ENCODE peak calls at places on chromosome 22, in nine cellular contexts. N, S, X, I, V, T, U, O and Q are unnamed samples. For H3K9me3, the result is how much of the 10 kb centered on the place peaks cover.

GRCh38 chr22:46140989-46141928 is 9.1 kb upstream of the PPARA start:
- DNase-seq in N (no peak), S (no peak), X (no peak), I (no peak), V (no peak), T (no peak), U (no peak), O (no peak), Q (no peak)

GRCh38 chr22:19990188-19990587 is 26.4 kb downstream of the ARVCF start:
- DNase-seq in N (no peak), S (no peak), X (no peak), I (no peak), V (peak), T (no peak), U (no peak), O (no peak), Q (no peak)

GRCh38 chr22:36701941-36702640 is 1.5 kb downstream of the CACNG2 start:
- DNase-seq in N (no peak), S (no peak), X (no peak), I (no peak), V (no peak), T (no peak), U (no peak), O (no peak), Q (no peak)

GRCh38 chr22:43955883-43956286 is 643 bp downstream of the SAMM50 start:
- DNase-seq in N (no peak), S (no peak), X (no peak), I (peak), V (no peak), T (no peak), U (no peak), O (no peak), Q (no peak)

GRCh38 chr22:29985912-29986311 is 94.4 kb upstream of the HORMAD2 start:
- DNase-seq in N (no peak), S (no peak), X (no peak), I (no peak), V (no peak), T (no peak), U (no peak), O (no peak), Q (no peak)

GRCh38 chr22:32255726-32256125 is 579 bp upstream of the SLC5A4 start:
- DNase-seq in N (no peak), S (no peak), X (no peak), I (no peak), V (no peak), T (no peak), U (no peak), O (no peak), Q (no peak)

GRCh38 chr22:27507066-27507715 is 294.4 kb downstream of the MN1 start:
- DNase-seq in N (no peak), S (no peak), X (no peak), I (no peak), V (no peak), T (no peak), U (no peak), O (no peak), Q (no peak)

GRCh38 chr22:40491990-40492631 is 121.7 kb downstream of the SGSM3 start:
- DNase-seq in N (peak), S (no peak), X (no peak), I (no peak), V (no peak), T (no peak), U (no peak), O (peak), Q (no peak)

GRCh38 chr22:43795320-43795719 is 16.8 kb downstream of the EFCAB6 start:
- DNase-seq in N (no peak), S (no peak), X (no peak), I (no peak), V (no peak), T (no peak), U (no peak), O (no peak), Q (no peak)

GRCh38 chr22:26430600-26430999 is 1.5 kb downstream of the ASPHD2 start:
- DNase-seq in N (no peak), S (no peak), X (no peak), I (no peak), V (no peak), T (no peak), U (no peak), O (no peak), Q (no peak)

GRCh38 chr22:30202531-30203006 is 44.0 kb downstream of the LIF start:
- DNase-seq in N (peak), S (no peak), X (peak), I (no peak), V (no peak), T (peak), U (no peak), O (peak), Q (no peak)

GRCh38 chr22:46165975-46166374 is 15.6 kb downstream of the PPARA start:
- DNase-seq in N (peak), S (no peak), X (no peak), I (no peak), V (no peak), T (no peak), U (no peak), O (no peak), Q (no peak)

GRCh38 chr22:45268167-45268957 is 16.4 kb upstream of the UPK3A start:
- DNase-seq in N (no peak), S (peak), X (no peak), I (no peak), V (no peak), T (peak), U (no peak), O (peak), Q (peak)

GRCh38 chr22:31911565-31912401 is 32.6 kb upstream of the YWHAH start:
- DNase-seq in N (peak), S (no peak), X (no peak), I (no peak), V (no peak), T (no peak), U (no peak), O (no peak), Q (no peak)

GRCh38 chr22:30180616-30181015 is 65.9 kb downstream of the LIF start:
- DNase-seq in N (no peak), S (no peak), X (no peak), I (no peak), V (no peak), T (no peak), U (no peak), O (no peak), Q (no peak)

GRCh38 chr22:30422481-30423295 is 2.9 kb upstream of the MTFP1 start:
- DNase-seq in N (peak), S (peak), X (peak), I (peak), V (peak), T (peak), U (peak), O (peak), Q (no peak)

GRCh38 chr22:35921777-35922176 is 106.8 kb downstream of the RBFOX2 start:
- DNase-seq in N (peak), S (peak), X (no peak), I (no peak), V (peak), T (peak), U (no peak), O (peak), Q (peak)

GRCh38 chr22:35589071-35589735 is 27.9 kb downstream of the MB start:
- DNase-seq in N (peak), S (peak), X (no peak), I (no peak), V (no peak), T (peak), U (no peak), O (no peak), Q (no peak)

GRCh38 chr22:27105142-27106025 is 448.0 kb downstream of the MIAT start:
- DNase-seq in N (peak), S (no peak), X (no peak), I (no peak), V (peak), T (peak), U (peak), O (no peak), Q (no peak)

GRCh38 chr22:20624161-20624616 is 116.8 kb downstream of the MED15 start:
- DNase-seq in N (peak), S (no peak), X (no peak), I (no peak), V (no peak), T (no peak), U (no peak), O (no peak), Q (no peak)

GRCh38 chr22:37425800-37426531 is 1.3 kb downstream of the ELFN2 start:
- DNase-seq in N (peak), S (no peak), X (no peak), I (no peak), V (no peak), T (no peak), U (no peak), O (no peak), Q (no peak)

GRCh38 chr22:37190262-37190780 is 2.3 kb upstream of the C1QTNF6 start:
- DNase-seq in N (no peak), S (no peak), X (no peak), I (no peak), V (no peak), T (no peak), U (no peak), O (peak), Q (no peak)

GRCh38 chr22:46128606-46129005 is 21.7 kb upstream of the PPARA start:
- DNase-seq in N (no peak), S (no peak), X (no peak), I (no peak), V (no peak), T (no peak), U (no peak), O (no peak), Q (no peak)

GRCh38 chr22:26852176-26852575 is 194.8 kb downstream of the MIAT start:
- DNase-seq in N (no peak), S (no peak), X (no peak), I (no peak), V (no peak), T (no peak), U (no peak), O (peak), Q (peak)

GRCh38 chr22:17891427-17892167 is 117.3 kb upstream of the BID start:
- DNase-seq in N (no peak), S (peak), X (no peak), I (no peak), V (peak), T (no peak), U (peak), O (peak), Q (no peak)

GRCh38 chr22:39954584-39955055 is 5.6 kb upstream of the TMA7B start:
- DNase-seq in N (peak), S (no peak), X (no peak), I (no peak), V (no peak), T (no peak), U (no peak), O (no peak), Q (no peak)

GRCh38 chr22:23767303-23767672 is 484 bp downstream of the CHCHD10 start:
- DNase-seq in N (no peak), S (no peak), X (no peak), I (no peak), V (no peak), T (no peak), U (no peak), O (no peak), Q (no peak)

GRCh38 chr22:41636467-41636866 is 15.4 kb downstream of the XRCC6 start:
- DNase-seq in N (peak), S (no peak), X (no peak), I (no peak), V (peak), T (no peak), U (peak), O (no peak), Q (no peak)

GRCh38 chr22:41638124-41638523 is 17.0 kb downstream of the XRCC6 start:
- DNase-seq in N (no peak), S (no peak), X (no peak), I (no peak), V (no peak), T (no peak), U (no peak), O (no peak), Q (no peak)

GRCh38 chr22:41638748-41639147 is 17.7 kb downstream of the XRCC6 start:
- DNase-seq in N (no peak), S (no peak), X (no peak), I (no peak), V (no peak), T (no peak), U (no peak), O (no peak), Q (no peak)

GRCh38 chr22:41642711-41643110 is 21.6 kb downstream of the XRCC6 start:
- DNase-seq in N (peak), S (no peak), X (no peak), I (no peak), V (no peak), T (no peak), U (no peak), O (no peak), Q (no peak)

GRCh38 chr22:41641854-41642253 is 20.8 kb downstream of the XRCC6 start:
- DNase-seq in N (no peak), S (no peak), X (no peak), I (no peak), V (peak), T (no peak), U (no peak), O (no peak), Q (no peak)
- H3K4me3 ChIP-seq in N (no peak), S (no peak), X (no peak), I (no peak), V (no peak), T (no peak), U (no peak), O (no peak), Q (no peak)

GRCh38 chr22:49077586-49077985 is 750.1 kb downstream of the BRD1 start:
- DNase-seq in N (no peak), S (no peak), X (peak), I (no peak), V (peak), T (no peak), U (no peak), O (no peak), Q (no peak)
- H3K9me3 ChIP-seq in N (half or more), S (under half), X (under half), I (under half), V (under half), T (under half), U (under half), O (under half), Q (under half)

GRCh38 chr22:38467904-38468760 is at the start of gene KDELR3:
- DNase-seq in N (peak), S (peak), X (peak), I (no peak), V (peak), T (peak), U (peak), O (peak), Q (no peak)

GRCh38 chr22:38469306-38469781 is 1.4 kb downstream of the KDELR3 start:
- DNase-seq in N (no peak), S (no peak), X (no peak), I (no peak), V (peak), T (no peak), U (no peak), O (no peak), Q (no peak)

GRCh38 chr22:38468761-38469305 is 937 bp downstream of the KDELR3 start:
- DNase-seq in N (no peak), S (no peak), X (peak), I (no peak), V (peak), T (no peak), U (no peak), O (no peak), Q (no peak)

GRCh38 chr22:38465673-38466490 is 2.0 kb upstream of the KDELR3 start:
- DNase-seq in N (no peak), S (no peak), X (peak), I (no peak), V (no peak), T (no peak), U (no peak), O (no peak), Q (no peak)

DNA sequence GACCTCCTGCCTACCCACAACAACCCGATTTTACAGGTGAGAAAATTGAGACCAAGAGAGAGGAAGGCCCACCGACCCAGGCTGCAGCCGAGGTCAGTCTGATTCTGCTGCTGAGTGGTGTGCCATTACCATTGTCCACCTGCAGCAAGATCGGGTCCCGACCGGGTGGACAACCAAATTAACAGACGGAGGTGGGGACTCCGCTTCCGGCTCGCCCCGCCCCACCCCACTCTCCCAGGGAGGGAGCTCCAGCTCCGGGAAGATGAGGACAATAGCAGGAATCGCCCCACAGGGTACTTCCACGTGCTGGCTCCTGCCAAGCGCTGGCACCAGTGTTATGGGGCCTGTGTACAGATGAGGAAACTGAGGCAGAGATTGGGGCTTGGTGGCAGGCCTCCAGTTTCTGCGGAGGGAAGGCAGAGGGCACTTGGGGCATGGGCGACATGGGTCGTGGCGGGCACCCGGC is 425 bp upstream of the KDELR3 start:
- DNase-seq in N (no peak), S (no peak), X (peak), I (no peak), V (peak), T (no peak), U (no peak), O (no peak), Q (no peak)
- H3K4me3 ChIP-seq in N (peak), S (peak), X (peak), I (peak), V (peak), T (peak), U (peak), O (peak), Q (peak)

DNA sequence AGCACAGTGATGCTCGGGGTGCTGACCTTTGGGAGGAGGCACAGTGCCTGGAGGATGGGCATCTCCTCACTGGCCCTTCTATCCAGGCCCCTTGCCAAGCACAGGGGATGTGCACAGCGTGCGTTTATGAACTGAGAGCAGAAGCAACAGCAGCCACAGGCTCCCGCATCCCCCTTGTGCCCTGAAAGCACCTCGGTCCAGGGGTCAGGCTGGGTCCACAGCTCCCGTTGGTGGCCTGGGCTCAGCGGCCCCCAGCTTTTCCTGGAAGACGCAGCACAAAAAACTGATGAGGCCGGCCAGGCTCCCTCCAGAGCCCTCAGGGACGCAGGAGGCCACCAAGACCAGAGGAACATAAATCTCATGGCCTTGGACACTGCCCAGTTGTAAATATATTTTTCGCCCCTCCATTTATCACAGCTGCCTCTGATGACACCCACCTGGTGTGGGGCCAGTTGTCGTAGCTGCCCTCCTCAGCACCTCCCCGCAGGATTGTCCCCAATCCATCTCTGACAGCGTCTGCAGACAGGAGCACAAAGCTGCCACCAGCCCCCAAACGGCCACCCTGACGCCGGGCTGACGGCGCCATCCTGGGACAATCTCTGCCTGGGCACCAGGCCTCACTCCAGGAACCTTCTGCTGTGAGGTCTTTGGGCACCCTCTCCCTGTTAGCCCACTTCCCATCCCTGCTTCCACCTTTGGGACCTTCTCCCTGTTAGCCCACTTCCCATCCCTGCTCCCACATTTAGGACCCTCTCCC is 203.1 kb downstream of the BRD1 start:
- DNase-seq in N (no peak), S (no peak), X (no peak), I (no peak), V (no peak), T (no peak), U (no peak), O (no peak), Q (no peak)
- H3K9me3 ChIP-seq in N (under half), S (under half), X (under half), I (under half), V (under half), T (under half), U (under half), O (under half), Q (under half)